ENCODE peak calls at places on chromosomes 7 and 10, in four cellular contexts. One of them, this sample, is unnamed.

GRCh38 chr10:123433539-123433938 is 232.6 kb upstream of the GPR26 start:
- DNase-seq in HepG2: no peak
- DNase-seq in H1: no peak
- DNase-seq in GM12878: no peak
- DNase-seq in this sample: no peak

GRCh38 chr7:74143383-74143782 is 30.8 kb upstream of the EIF4H start:
- DNase-seq in HepG2: no peak
- DNase-seq in GM12878: no peak
- DNase-seq in H1: no peak
- DNase-seq in this sample: no peak

GRCh38 chr7:76372984-76373833 is 14.4 kb upstream of the YWHAG start:
- DNase-seq in GM12878: no peak
- DNase-seq in H1: no peak
- DNase-seq in HepG2: no peak
- DNase-seq in this sample: no peak

GRCh38 chr7:515628-516027 is 4.0 kb downstream of the PDGFA start:
- DNase-seq in H1: peak; percentile 70
- DNase-seq in GM12878: no peak
- DNase-seq in HepG2: no peak
- DNase-seq in this sample: no peak

GRCh38 chr7:82131224-82131623 is 312.4 kb downstream of the CACNA2D1 start:
- DNase-seq in HepG2: no peak
- DNase-seq in H1: no peak
- DNase-seq in GM12878: no peak
- DNase-seq in this sample: no peak

GRCh38 chr7:116534790-116535189 is 10.0 kb downstream of the CAV1 start:
- DNase-seq in GM12878: no peak
- DNase-seq in HepG2: no peak
- DNase-seq in H1: no peak
- DNase-seq in this sample: no peak

GRCh38 chr10:95841711-95842498 is 65.9 kb upstream of the CC2D2B start:
- DNase-seq in HepG2: peak; percentile 57
- DNase-seq in H1: no peak
- DNase-seq in GM12878: no peak
- DNase-seq in this sample: peak; percentile 54

GRCh38 chr10:126872768-126873167 is 32.5 kb upstream of the DOCK1 start:
- DNase-seq in HepG2: no peak
- DNase-seq in GM12878: no peak
- DNase-seq in H1: no peak
- DNase-seq in this sample: no peak

GRCh38 chr7:18265611-18266281 is 229.8 kb upstream of the HDAC9 start:
- DNase-seq in HepG2: no peak
- DNase-seq in GM12878: no peak
- DNase-seq in H1: no peak
- DNase-seq in this sample: no peak

GRCh38 chr7:15720849-15721471 is 34.5 kb upstream of the MEOX2 start:
- DNase-seq in H1: peak; percentile 50
- DNase-seq in GM12878: no peak
- DNase-seq in HepG2: peak; percentile 2
- DNase-seq in this sample: peak; percentile 13

GRCh38 chr7:31058122-31058521 is 6.0 kb downstream of the ADCYAP1R1 start:
- DNase-seq in HepG2: no peak
- DNase-seq in GM12878: no peak
- DNase-seq in H1: no peak
- DNase-seq in this sample: no peak

GRCh38 chr10:98331888-98332287 is 63.9 kb upstream of the LOXL4 start:
- DNase-seq in HepG2: peak; percentile 17
- DNase-seq in GM12878: no peak
- DNase-seq in H1: peak; percentile 59
- DNase-seq in this sample: peak; percentile 49

GRCh38 chr7:108716783-108717182 is 147.1 kb downstream of the DNAJB9 start:
- DNase-seq in H1: no peak
- DNase-seq in HepG2: no peak
- DNase-seq in GM12878: no peak
- DNase-seq in this sample: no peak

GRCh38 chr7:19464751-19465150 is 244.1 kb downstream of the POLR1F start:
- DNase-seq in H1: no peak
- DNase-seq in HepG2: no peak
- DNase-seq in GM12878: no peak
- DNase-seq in this sample: no peak

GRCh38 chr10:114925675-114926204 is 12.3 kb upstream of the TRUB1 start:
- DNase-seq in H1: no peak
- DNase-seq in HepG2: no peak
- DNase-seq in GM12878: no peak
- DNase-seq in this sample: peak; percentile 25

GRCh38 chr7:138079137-138079536 is 2.9 kb downstream of the AKR1D1 start:
- DNase-seq in HepG2: no peak
- DNase-seq in GM12878: no peak
- DNase-seq in H1: no peak
- DNase-seq in this sample: no peak

GRCh38 chr7:28592861-28593260 is 180.5 kb downstream of the CREB5 start:
- DNase-seq in H1: no peak
- DNase-seq in GM12878: no peak
- DNase-seq in HepG2: no peak
- DNase-seq in this sample: no peak

GRCh38 chr10:78316451-78316931 is 282.8 kb downstream of the RPS24 start:
- DNase-seq in GM12878: no peak
- DNase-seq in H1: peak; percentile 31
- DNase-seq in HepG2: no peak
- DNase-seq in this sample: no peak

GRCh38 chr7:115346685-115347084 is 424.8 kb downstream of the MDFIC start:
- DNase-seq in GM12878: no peak
- DNase-seq in H1: no peak
- DNase-seq in HepG2: no peak
- DNase-seq in this sample: no peak

GRCh38 chr7:100372256-100372655 is 1.0 kb upstream of the PILRA start:
- DNase-seq in HepG2: no peak
- DNase-seq in GM12878: no peak
- DNase-seq in H1: no peak
- DNase-seq in this sample: no peak

GRCh38 chr7:5012985-5013384 is 32.7 kb upstream of the RBAK start:
- DNase-seq in GM12878: no peak
- DNase-seq in H1: no peak
- DNase-seq in HepG2: no peak
- DNase-seq in this sample: no peak
- TF ChIP-seq SUZ12 in GM12878: no peak
- TF ChIP-seq SUZ12 in H1: no peak
- TF ChIP-seq SUZ12 in HepG2: no peak
- TF ChIP-seq SUZ12 in this sample: no peak

DNA sequence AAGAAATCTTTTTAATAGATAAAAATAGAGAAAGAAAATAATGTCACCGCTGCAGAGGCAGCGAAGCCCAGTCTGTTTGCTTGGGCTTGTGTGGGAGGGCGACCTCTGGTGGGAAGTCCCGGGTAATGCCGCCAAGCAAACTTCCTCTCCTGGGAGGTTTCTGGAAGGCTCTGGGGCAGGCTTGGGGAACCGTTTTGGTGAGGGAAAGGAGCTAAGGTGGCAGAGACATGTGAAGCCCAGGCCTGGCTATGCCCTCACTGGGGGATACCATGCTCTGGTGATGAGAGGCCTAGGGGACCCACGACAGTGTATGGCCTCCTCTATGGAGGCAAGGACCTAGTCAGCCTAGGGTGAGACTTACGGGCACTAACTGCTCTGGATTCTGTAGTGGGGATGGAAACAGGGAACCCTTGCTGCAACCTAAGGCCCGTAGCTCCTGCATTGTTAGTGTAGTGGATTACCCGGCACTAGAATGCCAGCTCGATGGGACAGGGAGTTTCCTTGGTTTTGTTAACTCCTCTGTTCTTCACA is 605.1 kb downstream of the LRMDA start:
- DNase-seq in GM12878: no peak
- DNase-seq in HepG2: no peak
- DNase-seq in H1: peak; percentile 91
- DNase-seq in this sample: peak; percentile 77
- TF ChIP-seq SP1 in GM12878: no peak
- TF ChIP-seq SP1 in HepG2: no peak
- TF ChIP-seq SP1 in H1: no peak
- TF ChIP-seq SP1 in this sample: no peak

DNA sequence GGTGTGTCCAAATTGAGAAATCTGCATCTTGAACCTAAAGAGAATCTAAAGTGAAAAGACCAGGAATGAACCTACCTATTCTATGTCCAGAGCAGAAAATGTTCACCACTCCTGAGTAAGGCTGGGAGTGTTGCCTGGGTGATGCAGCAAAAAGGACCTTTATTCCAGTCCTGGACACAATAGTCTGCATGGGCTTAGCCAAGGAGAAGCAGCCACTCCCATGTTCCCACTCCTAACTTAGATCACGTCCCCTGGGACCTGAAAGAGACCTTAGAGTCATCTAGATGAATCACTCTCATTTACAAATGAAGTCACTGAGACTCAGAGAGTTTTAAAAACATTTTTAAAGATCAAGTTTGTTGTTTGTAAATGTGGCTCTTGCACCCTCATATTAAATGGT is 763.5 kb downstream of the KCNMA1 start:
- DNase-seq in GM12878: no peak
- DNase-seq in H1: no peak
- DNase-seq in HepG2: no peak
- DNase-seq in this sample: no peak
- TF ChIP-seq SUZ12 in GM12878: no peak
- TF ChIP-seq SUZ12 in H1: no peak
- TF ChIP-seq SUZ12 in HepG2: no peak
- TF ChIP-seq SUZ12 in this sample: no peak

GRCh38 chr7:101826081-101826835 is 8.8 kb downstream of the CUX1 start:
- DNase-seq in HepG2: no peak
- DNase-seq in GM12878: no peak
- DNase-seq in H1: no peak
- DNase-seq in this sample: no peak
- TF ChIP-seq SP1 in HepG2: no peak
- TF ChIP-seq SP1 in GM12878: no peak
- TF ChIP-seq SP1 in H1: no peak
- TF ChIP-seq SP1 in this sample: no peak

GRCh38 chr7:11727864-11728263 is 104.1 kb downstream of the THSD7A start:
- DNase-seq in HepG2: no peak
- DNase-seq in GM12878: no peak
- DNase-seq in H1: no peak
- DNase-seq in this sample: no peak

GRCh38 chr7:11730725-11731124 is 101.3 kb downstream of the THSD7A start:
- DNase-seq in GM12878: no peak
- DNase-seq in H1: no peak
- DNase-seq in HepG2: no peak
- DNase-seq in this sample: no peak

DNA sequence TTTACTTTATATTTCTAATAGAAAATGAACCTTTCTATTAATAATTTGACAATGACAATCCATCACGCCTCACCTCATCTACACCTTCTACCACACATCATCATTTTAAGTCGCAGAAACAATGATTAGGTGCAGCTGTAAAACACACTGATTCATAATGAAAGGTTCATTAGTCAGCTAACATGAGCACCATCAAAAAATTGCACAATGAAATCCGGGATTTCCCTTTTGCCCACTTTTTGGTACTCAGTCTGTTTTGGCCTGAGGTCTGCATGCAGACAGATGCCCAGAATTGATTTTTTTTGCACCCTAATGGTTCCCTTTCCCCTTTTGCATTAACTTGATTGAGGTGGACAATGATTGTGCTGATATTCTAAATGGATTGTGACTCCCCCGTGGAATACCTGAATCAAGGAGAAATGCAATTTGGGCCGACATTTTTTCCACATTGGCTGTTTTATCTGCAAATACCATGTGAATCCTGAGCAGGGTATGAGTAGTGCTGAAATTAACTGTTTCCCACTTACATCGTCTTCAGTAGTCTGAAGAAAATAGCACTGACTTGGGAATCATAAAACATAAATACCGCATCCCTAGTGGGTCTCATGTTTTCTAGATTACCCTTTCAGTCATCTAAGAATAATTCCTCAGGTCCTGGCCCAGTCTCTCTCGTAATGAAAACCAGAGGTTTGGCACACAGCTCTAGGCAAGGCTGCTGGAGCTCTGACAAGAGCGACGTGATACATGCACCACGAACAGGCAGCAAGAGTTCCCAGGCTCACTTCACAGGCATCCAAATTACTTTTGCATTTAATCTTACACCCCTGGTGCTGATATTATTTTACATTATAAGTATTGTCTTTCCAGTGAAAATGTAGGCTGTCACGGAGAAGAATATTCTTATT is 105.5 kb downstream of the THSD7A start:
- DNase-seq in GM12878: no peak
- DNase-seq in H1: no peak
- DNase-seq in HepG2: no peak
- DNase-seq in this sample: no peak
- TF ChIP-seq SUZ12 in GM12878: no peak
- TF ChIP-seq SUZ12 in H1: no peak
- TF ChIP-seq SUZ12 in HepG2: no peak
- TF ChIP-seq SUZ12 in this sample: no peak

DNA sequence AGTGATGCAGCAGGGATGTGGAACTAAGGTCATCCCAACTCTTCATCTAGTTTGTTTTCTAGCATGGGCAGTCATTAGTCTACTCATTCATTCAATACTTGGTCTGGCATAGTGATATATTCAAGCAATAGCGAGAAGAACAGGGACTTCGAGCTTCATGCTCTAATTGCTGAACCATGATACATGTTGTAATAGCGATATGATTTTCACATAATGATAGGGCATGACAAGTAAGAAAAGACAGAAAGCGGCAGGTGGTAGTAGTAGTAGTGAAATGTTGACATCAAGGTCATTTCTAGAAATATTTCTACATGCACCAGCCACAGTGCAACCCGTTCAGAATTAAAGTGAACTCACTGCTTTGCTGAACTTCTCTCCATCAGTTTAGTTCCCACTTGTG is 652.2 kb downstream of the PHTF2 start:
- DNase-seq in HepG2: no peak
- DNase-seq in GM12878: no peak
- DNase-seq in H1: no peak
- DNase-seq in this sample: no peak
- TF ChIP-seq SP1 in HepG2: no peak
- TF ChIP-seq SP1 in GM12878: no peak
- TF ChIP-seq SP1 in H1: no peak
- TF ChIP-seq SP1 in this sample: no peak

DNA sequence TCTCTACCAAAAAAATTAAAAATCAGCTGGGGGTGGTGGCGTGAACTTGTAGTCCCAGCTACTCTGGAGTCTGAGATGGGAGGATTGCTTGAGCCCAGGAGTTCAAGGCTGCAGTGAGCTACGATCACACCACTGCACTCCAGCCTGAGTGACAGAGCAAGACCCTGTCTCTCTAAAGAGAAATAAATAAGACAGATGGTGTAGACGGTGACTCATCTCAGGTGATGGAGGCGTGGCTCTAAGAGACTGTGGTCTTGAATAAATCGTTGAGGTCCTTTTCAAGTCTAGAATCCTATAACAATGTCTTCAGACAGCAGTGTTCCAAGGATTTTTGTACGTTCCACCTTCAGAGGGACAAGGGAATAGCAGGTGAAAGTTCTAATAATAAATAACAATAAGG is 53.8 kb upstream of the PFKFB3 start:
- DNase-seq in H1: no peak
- DNase-seq in HepG2: no peak
- DNase-seq in GM12878: no peak
- DNase-seq in this sample: no peak
- TF ChIP-seq SUZ12 in H1: no peak
- TF ChIP-seq SUZ12 in HepG2: no peak
- TF ChIP-seq SUZ12 in GM12878: no peak
- TF ChIP-seq SUZ12 in this sample: no peak

This sample was measured in HEK293T.